ENCODE peak calls at places on chromosomes 2 and 18, in five cellular contexts. Q is Peyer's patch; D is CD8-positive, alpha-beta T cell; I is ovary; R is AG04449. F is an unnamed sample.

GRCh38 chr2:229350928-229351327 is 79.8 kb upstream of the PID1 start:
- DNase-seq in D (no peak), I (no peak), R (no peak), Q (no peak), F (no peak)

GRCh38 chr2:168348076-168348475 is 100.7 kb upstream of the STK39 start:
- DNase-seq in I (no peak), R (no peak), D (no peak), Q (no peak), F (no peak)

GRCh38 chr2:237262838-237263771 is 150.9 kb downstream of the COL6A3 start:
- DNase-seq in R (peak; percentile 70), D (no peak), Q (no peak), I (no peak), F (no peak)

GRCh38 chr2:219958941-219959340 is 331.5 kb downstream of the SLC4A3 start:
- DNase-seq in I (no peak), Q (no peak), D (no peak), R (no peak), F (no peak)

GRCh38 chr18:56702946-56703345 is 51.8 kb downstream of the WDR7 start:
- DNase-seq in R (no peak), Q (no peak), I (no peak), D (peak; percentile 15), F (no peak)

GRCh38 chr2:134737671-134738070 is 18.9 kb upstream of the TMEM163 start:
- DNase-seq in Q (no peak), I (no peak), D (no peak), R (no peak), F (no peak)

GRCh38 chr18:986071-986470 is 81.4 kb downstream of the ADCYAP1 start:
- DNase-seq in I (no peak), Q (no peak), D (no peak), R (no peak), F (no peak)

GRCh38 chr2:136207030-136207623 is 89.2 kb upstream of the CXCR4 start:
- DNase-seq in R (no peak), D (no peak), I (no peak), Q (no peak), F (peak; percentile 57)

GRCh38 chr2:223692227-223692947 is 90.2 kb upstream of the SCG2 start:
- DNase-seq in D (no peak), I (peak; percentile 41), R (no peak), Q (no peak), F (no peak)

GRCh38 chr2:43488737-43489136 is 107.1 kb downstream of the THADA start:
- DNase-seq in R (no peak), Q (no peak), D (no peak), I (no peak), F (no peak)

GRCh38 chr2:71122917-71123316 is 7.1 kb downstream of the MCEE start:
- DNase-seq in D (no peak), Q (no peak), R (no peak), I (no peak), F (no peak)

GRCh38 chr2:121197369-121198091 is 87.5 kb downstream of the TFCP2L1 start:
- DNase-seq in I (no peak), R (no peak), D (no peak), Q (peak; percentile 79), F (no peak)

GRCh38 chr18:48780151-48781001 is 170.4 kb downstream of the SMAD7 start:
- DNase-seq in I (no peak), D (no peak), Q (no peak), R (no peak), F (no peak)

GRCh38 chr2:71067567-71068217 is 756 bp upstream of the NAGK start:
- DNase-seq in Q (peak; percentile 54), D (peak; percentile 20), I (peak; percentile 55), R (no peak), F (peak; percentile 27)

GRCh38 chr18:32177530-32177929 is 12.3 kb upstream of the MEP1B start:
- DNase-seq in D (no peak), Q (no peak), I (no peak), R (no peak), F (no peak)

GRCh38 chr2:222973237-222973636 is 78.8 kb upstream of the KCNE4 start:
- DNase-seq in Q (no peak), I (no peak), D (no peak), R (no peak), F (no peak)

GRCh38 chr2:241673797-241674725 is 12.6 kb downstream of the DTYMK start:
- DNase-seq in Q (no peak), D (no peak), I (no peak), R (no peak), F (no peak)

GRCh38 chr18:24019641-24020331 is 5.2 kb downstream of the TTC39C start:
- DNase-seq in I (no peak), Q (no peak), R (no peak), D (peak; percentile 52), F (no peak)

GRCh38 chr18:26648509-26649192 is 100.3 kb upstream of the KCTD1 start:
- DNase-seq in I (no peak), Q (no peak), D (no peak), R (no peak), F (no peak)

DNA sequence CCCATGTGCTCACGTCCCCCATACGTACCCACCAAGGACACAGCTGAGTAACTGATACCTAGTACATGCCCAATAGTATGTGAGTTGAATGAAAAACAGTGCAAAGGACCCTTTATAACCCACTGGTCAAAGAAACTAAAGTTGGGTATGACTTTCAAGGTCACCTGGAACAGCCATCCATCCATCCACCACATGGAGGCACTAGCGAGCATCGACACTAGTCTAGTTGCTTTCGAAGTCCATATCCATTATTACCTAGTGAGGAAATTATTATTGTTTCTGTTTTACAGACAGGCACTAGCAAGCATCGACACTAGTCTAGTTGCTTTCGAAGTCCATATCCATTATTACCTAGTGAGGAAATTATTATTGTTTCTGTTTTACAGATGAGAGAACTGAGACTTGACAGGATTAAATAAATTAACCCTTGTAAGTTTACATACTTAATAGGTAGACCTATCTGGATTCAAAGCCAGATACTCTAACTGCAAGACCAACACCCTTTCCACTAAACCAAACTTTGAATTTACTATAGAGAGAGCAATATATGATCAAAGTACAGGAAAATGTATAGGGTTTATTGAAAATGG is 233.7 kb downstream of the METTL4 start:
- DNase-seq in R (no peak), I (no peak), D (peak; percentile 16), Q (no peak), F (no peak)
- TF ChIP-seq CTCF in R (peak; percentile 65), I (no peak), D (peak; percentile 55), Q (peak; percentile 49), F (peak; percentile 41)

GRCh38 chr2:174775586-174775985 is 11.3 kb upstream of the CHRNA1 start:
- DNase-seq in R (no peak), Q (no peak), I (no peak), D (no peak), F (no peak)

GRCh38 chr2:174774828-174775227 is 10.6 kb upstream of the CHRNA1 start:
- DNase-seq in D (no peak), Q (no peak), I (no peak), R (no peak), F (no peak)

GRCh38 chr2:174777334-174777733 is 13.1 kb upstream of the CHRNA1 start:
- DNase-seq in R (no peak), D (no peak), Q (no peak), I (no peak), F (no peak)

GRCh38 chr2:174776686-174777085 is 12.4 kb upstream of the CHRNA1 start:
- DNase-seq in R (no peak), I (no peak), D (no peak), Q (no peak), F (no peak)

DNA sequence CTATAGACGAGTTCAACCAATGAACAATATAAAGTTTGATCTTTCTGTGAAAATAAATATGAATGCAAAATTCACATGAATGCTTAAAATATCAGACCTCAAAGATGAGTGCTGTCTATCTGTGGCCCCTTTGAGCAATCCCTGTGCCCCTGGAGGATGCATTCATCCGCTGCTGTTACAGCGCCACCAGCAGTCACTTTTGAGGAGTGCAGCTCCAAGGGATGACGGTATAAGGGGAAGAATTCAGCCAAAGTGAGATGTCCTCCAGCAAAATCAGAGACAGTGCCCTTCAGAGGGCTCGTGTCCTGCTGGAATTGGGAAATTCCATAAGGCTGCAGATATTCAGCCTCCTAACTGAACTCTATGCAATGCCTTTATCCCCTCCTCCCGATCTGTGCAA is 12.0 kb upstream of the CHRNA1 start:
- DNase-seq in Q (no peak), D (peak; percentile 39), R (no peak), I (no peak), F (no peak)
- TF ChIP-seq CTCF in Q (no peak), D (peak; percentile 58), R (peak; percentile 21), I (no peak), F (no peak)

DNA sequence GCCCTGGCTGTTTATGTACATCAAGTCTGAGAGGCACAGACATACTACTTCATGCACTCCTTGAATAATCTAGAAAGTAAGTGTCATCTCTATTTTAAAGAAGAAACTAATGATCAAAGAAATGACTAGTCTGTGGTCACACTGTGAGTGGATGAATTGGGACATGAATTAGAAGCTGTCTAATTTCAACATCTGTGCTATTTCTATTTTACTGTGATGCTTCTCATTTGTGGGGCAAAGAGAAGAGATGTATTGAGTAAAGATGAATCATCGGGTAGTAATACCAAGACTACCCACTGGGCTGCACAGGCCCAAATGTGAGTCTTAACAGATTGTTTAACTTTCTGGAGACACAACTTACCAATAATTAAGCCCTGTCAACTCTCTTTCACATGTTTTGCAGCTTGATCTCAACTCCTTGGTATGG is 42.4 kb upstream of the MTIF2 start:
- DNase-seq in R (peak; percentile 9), Q (no peak), D (no peak), I (no peak), F (no peak)
- TF ChIP-seq CTCF in R (peak; percentile 30), Q (no peak), D (no peak), I (no peak), F (no peak)

GRCh38 chr2:235303499-235304291 is 190.1 kb upstream of the AGAP1 start:
- DNase-seq in Q (no peak), I (no peak), R (no peak), D (no peak), F (no peak)
- TF ChIP-seq CTCF in Q (no peak), I (no peak), R (no peak), D (no peak), F (no peak)

F was measured in activated B cell treated with CpG ODN at 0.5 μM for 24 hours.